ENCODE peak calls at places on chromosomes 6 and 20, in six cellular contexts. K, O, J, N, C and R are unnamed samples.

GRCh38 chr20:55095745-55096450 is 620.5 kb downstream of the DOK5 start:
- DNase-seq in K (no peak), O (no peak), J (no peak), N (no peak), C (no peak), R (no peak)

GRCh38 chr20:10219452-10219791 is 792 bp downstream of the SNAP25 start:
- DNase-seq in K (peak), O (no peak), J (peak), N (peak), C (peak), R (peak)

GRCh38 chr20:17867119-17867518 is 101.5 kb downstream of the SNX5 start:
- DNase-seq in K (no peak), O (no peak), J (no peak), N (no peak), C (no peak), R (no peak)

GRCh38 chr6:19127085-19127484 is 710.1 kb upstream of the ID4 start:
- DNase-seq in K (no peak), O (no peak), J (no peak), N (no peak), C (no peak), R (no peak)

GRCh38 chr20:29297411-29298270 is 1959.8 kb upstream of the DEFB115 start:
- DNase-seq in K (no peak), O (no peak), J (no peak), N (no peak), C (no peak), R (no peak)

GRCh38 chr6:154356690-154357089 is at the start of gene IPCEF1:
- DNase-seq in K (no peak), O (no peak), J (no peak), N (no peak), C (peak), R (no peak)

GRCh38 chr6:136592930-136593673 is 42.9 kb upstream of the MAP7 start:
- DNase-seq in K (no peak), O (no peak), J (no peak), N (peak), C (no peak), R (no peak)

GRCh38 chr6:156662025-156662445 is 115.1 kb upstream of the ARID1B start:
- DNase-seq in K (peak), O (no peak), J (peak), N (peak), C (no peak), R (no peak)

GRCh38 chr6:138659998-138660397 is 113.6 kb upstream of the CCDC28A start:
- DNase-seq in K (no peak), O (no peak), J (no peak), N (no peak), C (no peak), R (no peak)

GRCh38 chr6:30100585-30101422 is 12.1 kb downstream of the TRIM31 start:
- DNase-seq in K (peak), O (no peak), J (peak), N (peak), C (peak), R (peak)

GRCh38 chr6:19697744-19698290 is 139.4 kb upstream of the ID4 start:
- DNase-seq in K (no peak), O (peak), J (no peak), N (peak), C (no peak), R (no peak)

GRCh38 chr6:1131285-1132079 is 180.4 kb upstream of the FOXQ1 start:
- DNase-seq in K (no peak), O (peak), J (no peak), N (peak), C (no peak), R (no peak)

GRCh38 chr6:34172961-34173775 is 27.3 kb upstream of the GRM4 start:
- DNase-seq in K (no peak), O (no peak), J (no peak), N (no peak), C (no peak), R (no peak)

GRCh38 chr20:20904171-20904831 is 191.9 kb upstream of the RALGAPA2 start:
- DNase-seq in K (no peak), O (no peak), J (no peak), N (no peak), C (no peak), R (no peak)

GRCh38 chr6:19723533-19723932 is 113.6 kb upstream of the ID4 start:
- DNase-seq in K (no peak), O (peak), J (no peak), N (peak), C (no peak), R (no peak)

GRCh38 chr6:144566868-144567615 is 281.9 kb downstream of the UTRN start:
- DNase-seq in K (no peak), O (no peak), J (no peak), N (no peak), C (no peak), R (no peak)

GRCh38 chr6:83928286-83928685 is 68.8 kb downstream of the CYB5R4 start:
- DNase-seq in K (no peak), O (no peak), J (no peak), N (no peak), C (no peak), R (no peak)

GRCh38 chr6:11522819-11523218 is 14.7 kb upstream of the TMEM170B start:
- DNase-seq in K (no peak), O (no peak), J (no peak), N (peak), C (no peak), R (no peak)

GRCh38 chr6:14736231-14736953 is 509.5 kb upstream of the JARID2 start:
- DNase-seq in K (no peak), O (no peak), J (no peak), N (no peak), C (no peak), R (no peak)

GRCh38 chr20:4573564-4574355 is 147.9 kb upstream of the PRND start:
- DNase-seq in K (no peak), O (peak), J (no peak), N (peak), C (no peak), R (no peak)

GRCh38 chr20:4067600-4068261 is 52.4 kb upstream of the RNF24 start:
- DNase-seq in K (no peak), O (no peak), J (no peak), N (peak), C (no peak), R (no peak)

GRCh38 chr6:15400572-15401004 is 154.7 kb downstream of the JARID2 start:
- DNase-seq in K (peak), O (no peak), J (peak), N (no peak), C (peak), R (peak)

GRCh38 chr6:95232477-95232876 is 344.9 kb upstream of the MANEA start:
- DNase-seq in K (no peak), O (peak), J (no peak), N (no peak), C (no peak), R (no peak)
- TF ChIP-seq CTCF in K (no peak), O (no peak), J (no peak), N (no peak), C (no peak), R (no peak)

GRCh38 chr20:45097485-45098095 is 3.3 kb downstream of the KCNS1 start:
- DNase-seq in K (peak), O (no peak), J (peak), N (no peak), C (peak), R (peak)
- TF ChIP-seq CTCF in K (peak), O (peak), J (peak), N (no peak), C (peak), R (peak)

DNA sequence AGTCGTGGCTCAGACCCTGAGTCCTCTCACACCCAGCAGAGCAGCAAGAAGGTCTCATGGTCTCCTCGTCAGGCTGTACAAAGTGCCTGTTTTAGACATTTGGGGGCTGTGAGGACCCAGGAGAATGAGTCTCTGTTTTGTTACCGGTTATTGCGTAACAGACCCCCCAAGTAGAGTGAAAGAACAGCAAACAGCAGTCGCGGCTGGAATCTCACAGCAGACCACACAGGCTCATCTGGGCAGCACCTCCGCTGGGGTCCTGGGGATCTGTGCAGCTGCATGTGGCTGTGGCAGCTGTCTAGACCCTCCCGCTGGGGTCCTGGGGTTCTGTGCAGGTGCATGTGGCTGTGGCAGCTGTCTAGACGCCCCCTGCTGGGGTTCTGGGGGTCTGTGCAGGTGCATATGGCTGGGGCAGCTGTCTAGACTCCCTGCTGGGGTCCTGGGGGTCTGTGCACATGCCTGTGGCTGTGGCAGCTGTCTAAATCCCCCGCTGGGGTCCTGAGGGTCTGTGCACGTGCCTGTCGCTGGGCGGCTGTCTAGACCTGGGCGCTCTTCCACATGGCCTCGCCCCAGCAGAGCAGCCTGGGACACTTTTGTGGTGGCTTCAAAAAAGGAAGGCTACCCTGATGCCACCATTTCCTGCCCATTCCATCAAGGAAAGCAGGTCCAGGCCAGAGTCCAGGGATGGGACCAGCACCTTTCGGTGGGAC is 24.7 kb downstream of the ENTPD6 start:
- DNase-seq in K (no peak), O (no peak), J (peak), N (no peak), C (peak), R (peak)
- TF ChIP-seq CTCF in K (peak), O (peak), J (no peak), N (peak), C (peak), R (peak)

GRCh38 chr6:6230286-6230685 is 90.2 kb downstream of the F13A1 start:
- DNase-seq in K (no peak), O (no peak), J (no peak), N (peak), C (no peak), R (no peak)
- TF ChIP-seq CTCF in K (no peak), O (no peak), J (no peak), N (no peak), C (no peak), R (no peak)

DNA sequence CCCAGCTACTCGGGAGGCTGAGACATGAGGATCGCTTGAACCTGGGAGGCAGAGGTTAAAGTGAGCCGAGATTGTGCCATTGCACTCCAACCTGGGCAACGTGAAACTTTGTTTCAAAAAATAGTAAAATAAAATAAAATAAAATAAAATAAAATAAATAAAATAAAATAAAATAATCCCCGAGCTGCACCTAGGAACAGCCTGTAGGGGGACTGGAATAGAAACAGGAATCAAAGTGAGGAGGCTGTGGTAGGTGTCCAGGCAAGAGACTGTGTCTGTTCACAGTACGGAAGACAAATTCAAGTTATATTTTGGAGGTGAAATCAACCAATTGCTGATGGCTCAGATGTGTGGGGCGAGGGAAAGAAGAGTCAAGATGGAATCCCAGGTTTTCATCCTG is 86.2 kb downstream of the KCNB1 start:
- DNase-seq in K (no peak), O (no peak), J (no peak), N (no peak), C (no peak), R (no peak)
- TF ChIP-seq CTCF in K (peak), O (peak), J (no peak), N (no peak), C (no peak), R (no peak)